ENCODE peak calls at places on chromosomes 5 and 9, in seven cellular contexts. B, F, U, C, Y, M and N are unnamed samples.
A peak's percentile ranks its signal among the peaks of the same experiment; 100 is the strongest.

GRCh38 chr9:127950513-127951210 is 13.0 kb upstream of the DPM2 start:
- DNase-seq in B (no peak), F (no peak), U (no peak), C (no peak), Y (no peak), M (no peak), N (no peak)

GRCh38 chr5:145943674-145944121 is 7.3 kb downstream of the SH3RF2 start:
- DNase-seq in B (no peak), F (no peak), U (no peak), C (no peak), Y (no peak), M (peak; percentile 20), N (no peak)

GRCh38 chr5:32462618-32463017 is 18.1 kb upstream of the ZFR start:
- DNase-seq in B (peak; percentile 22), F (no peak), U (no peak), C (no peak), Y (no peak), M (no peak), N (no peak)

GRCh38 chr9:89497181-89497963 is 541 bp downstream of the SEMA4D start:
- DNase-seq in B (no peak), F (peak; percentile 50), U (no peak), C (no peak), Y (no peak), M (peak; percentile 15), N (no peak)

GRCh38 chr5:85512896-85513295 is 1104.8 kb upstream of the COX7C start:
- DNase-seq in B (no peak), F (no peak), U (no peak), C (no peak), Y (no peak), M (no peak), N (no peak)

GRCh38 chr9:5800969-5801738 is 31.8 kb downstream of the ERMP1 start:
- DNase-seq in B (no peak), F (no peak), U (no peak), C (no peak), Y (peak; percentile 23), M (no peak), N (no peak)

GRCh38 chr5:107135391-107135790 is 535.3 kb downstream of the EFNA5 start:
- DNase-seq in B (no peak), F (no peak), U (no peak), C (no peak), Y (no peak), M (no peak), N (no peak)

GRCh38 chr5:77768978-77769377 is 7.2 kb downstream of the TBCA start:
- DNase-seq in B (no peak), F (no peak), U (no peak), C (no peak), Y (no peak), M (no peak), N (no peak)

GRCh38 chr9:22041792-22042191 is 32.7 kb upstream of the CDKN2B start:
- DNase-seq in B (no peak), F (no peak), U (no peak), C (no peak), Y (no peak), M (no peak), N (no peak)

GRCh38 chr9:77980622-77981021 is 51.0 kb downstream of the GNAQ start:
- DNase-seq in B (no peak), F (no peak), U (no peak), C (no peak), Y (no peak), M (no peak), N (no peak)